ENCODE peak calls at places on chromosomes 12 and 14, in eight cellular contexts. W, J, A, R, K, U, Q and M are unnamed samples.

GRCh38 chr12:91630906-91631305 is 448.3 kb upstream of the DCN start:
- DNase-seq in W (no peak), J (no peak), A (no peak), R (no peak), K (no peak), U (no peak), Q (no peak), M (no peak)

GRCh38 chr12:77294016-77294415 is 228.6 kb upstream of the E2F7 start:
- DNase-seq in W (no peak), J (no peak), A (no peak), R (no peak), K (no peak), U (no peak), Q (no peak), M (no peak)

GRCh38 chr14:21026251-21026987 is 1.6 kb upstream of the NDRG2 start:
- DNase-seq in W (no peak), J (no peak), A (no peak), R (peak; percentile 12), K (no peak), U (peak; percentile 42), Q (peak; percentile 70), M (no peak)

GRCh38 chr12:95004610-95005009 is 1.1 kb upstream of the NDUFA12 start:
- DNase-seq in W (no peak), J (no peak), A (no peak), R (no peak), K (no peak), U (no peak), Q (no peak), M (peak; percentile 69)

GRCh38 chr12:64946132-64946829 is 121.8 kb downstream of the TBC1D30 start:
- DNase-seq in W (peak; percentile 31), J (no peak), A (no peak), R (no peak), K (no peak), U (no peak), Q (peak; percentile 34), M (no peak)

GRCh38 chr12:2382391-2383155 is 329.8 kb downstream of the CACNA1C start:
- DNase-seq in W (no peak), J (no peak), A (no peak), R (no peak), K (no peak), U (no peak), Q (no peak), M (no peak)

GRCh38 chr12:120536064-120536791 is 2.1 kb downstream of the RNF10 start:
- DNase-seq in W (peak; percentile 34), J (no peak), A (peak; percentile 37), R (no peak), K (no peak), U (no peak), Q (no peak), M (peak; percentile 15)

GRCh38 chr12:110917467-110917866 is 2.9 kb downstream of the MYL2 start:
- DNase-seq in W (no peak), J (no peak), A (no peak), R (no peak), K (no peak), U (no peak), Q (no peak), M (no peak)

GRCh38 chr14:74619672-74620131 is 7.7 kb upstream of the LTBP2 start:
- DNase-seq in W (peak; percentile 53), J (no peak), A (peak; percentile 59), R (peak; percentile 36), K (no peak), U (no peak), Q (peak; percentile 88), M (no peak)

GRCh38 chr14:32574269-32574668 is 245.2 kb downstream of the AKAP6 start:
- DNase-seq in W (no peak), J (no peak), A (no peak), R (no peak), K (no peak), U (no peak), Q (no peak), M (no peak)

GRCh38 chr14:32576088-32576795 is 247.1 kb downstream of the AKAP6 start:
- DNase-seq in W (peak; percentile 39), J (no peak), A (peak; percentile 41), R (peak; percentile 49), K (no peak), U (peak; percentile 68), Q (peak; percentile 33), M (peak; percentile 17)

GRCh38 chr14:32571551-32571950 is 242.5 kb downstream of the AKAP6 start:
- DNase-seq in W (no peak), J (no peak), A (no peak), R (no peak), K (no peak), U (no peak), Q (no peak), M (no peak)

GRCh38 chr14:32572867-32573149 is 243.7 kb downstream of the AKAP6 start:
- DNase-seq in W (no peak), J (no peak), A (no peak), R (no peak), K (no peak), U (no peak), Q (no peak), M (no peak)

GRCh38 chr14:32571995-32572866 is 243.1 kb downstream of the AKAP6 start:
- DNase-seq in W (no peak), J (no peak), A (peak; percentile 46), R (no peak), K (no peak), U (no peak), Q (no peak), M (no peak)
- TF ChIP-seq POLR2AphosphoS5 in W (no peak), J (no peak), A (no peak), R (no peak), K (no peak), U (no peak), Q (no peak), M (no peak)

DNA sequence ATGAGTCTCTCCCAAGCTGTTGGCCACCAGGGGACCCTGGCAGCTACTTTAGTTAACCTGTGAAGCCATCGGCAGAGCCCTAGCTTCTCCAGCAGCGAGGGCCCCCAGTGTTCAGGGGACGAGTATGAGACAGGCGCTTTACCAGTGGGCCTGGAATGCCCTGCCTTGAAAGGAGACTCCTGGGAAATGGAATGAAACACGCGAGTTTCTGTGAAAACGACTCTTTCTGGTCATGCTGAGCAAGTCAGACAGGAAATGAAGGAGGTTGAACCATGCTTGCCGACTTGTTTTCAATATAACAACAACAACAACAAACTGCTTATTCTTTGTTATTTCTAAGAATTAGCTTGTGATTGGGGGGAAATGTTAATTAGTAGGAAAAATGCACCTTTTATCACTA is 42.9 kb downstream of the SFSWAP start:
- DNase-seq in W (no peak), J (no peak), A (no peak), R (no peak), K (no peak), U (no peak), Q (no peak), M (no peak)
- H3K27ac ChIP-seq in W (no peak overlapping the region), J (no peak overlapping the region), A (no peak overlapping the region), R (no peak overlapping the region), K (peak overlapping the region; percentile 23), U (peak overlapping the region; percentile 72), Q (no peak overlapping the region), M (no peak overlapping the region)

GRCh38 chr14:77498120-77498979 is at the start of gene ISM2:
- DNase-seq in W (peak; percentile 42), J (peak; percentile 85), A (peak; percentile 28), R (peak; percentile 80), K (peak; percentile 72), U (peak; percentile 78), Q (no peak), M (peak; percentile 3)

GRCh38 chr14:77495354-77495753 is 3.3 kb downstream of the ISM2 start:
- DNase-seq in W (no peak), J (no peak), A (no peak), R (no peak), K (no peak), U (no peak), Q (no peak), M (no peak)

GRCh38 chr14:77503138-77503537 is 4.5 kb upstream of the ISM2 start:
- DNase-seq in W (no peak), J (no peak), A (no peak), R (no peak), K (no peak), U (no peak), Q (no peak), M (no peak)

GRCh38 chr14:77502109-77502782 is 3.6 kb upstream of the ISM2 start:
- DNase-seq in W (no peak), J (no peak), A (no peak), R (no peak), K (no peak), U (no peak), Q (no peak), M (no peak)

DNA sequence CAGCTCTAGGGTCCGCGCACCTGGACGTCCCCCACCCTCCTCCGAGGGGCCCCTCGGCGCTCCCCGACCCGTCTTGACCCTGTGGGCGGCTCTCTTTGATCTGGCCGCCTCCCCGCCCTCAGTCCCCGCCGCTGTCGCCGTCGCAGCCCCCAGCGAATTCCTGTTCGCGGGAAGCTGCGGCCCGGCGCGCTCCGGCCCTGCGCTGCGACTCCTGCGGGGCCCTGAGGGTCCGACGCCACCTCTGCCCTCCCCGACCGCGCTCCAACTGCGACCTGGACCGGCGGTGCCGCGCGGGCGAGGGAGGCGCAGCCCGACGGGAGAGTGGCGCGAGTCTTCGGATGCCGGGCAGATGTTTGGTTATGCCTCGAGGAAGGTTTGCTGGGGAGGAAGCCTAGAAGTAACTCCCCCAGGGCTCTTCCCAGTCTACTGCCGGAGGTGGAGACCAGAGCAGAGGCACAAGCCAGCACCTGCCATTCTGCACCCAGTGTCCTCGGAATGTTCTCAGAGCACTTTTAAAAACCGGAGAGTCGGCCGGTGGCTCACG is 440 bp upstream of the ISM2 start:
- DNase-seq in W (peak; percentile 22), J (no peak), A (no peak), R (no peak), K (peak; percentile 66), U (peak; percentile 62), Q (no peak), M (no peak)
- TF ChIP-seq POLR2AphosphoS5 in W (no peak), J (no peak), A (no peak), R (no peak), K (no peak), U (no peak), Q (no peak), M (no peak)

GRCh38 chr12:106082216-106083175 is 56.3 kb downstream of the NUAK1 start:
- DNase-seq in W (no peak), J (no peak), A (no peak), R (no peak), K (no peak), U (no peak), Q (no peak), M (no peak)

GRCh38 chr12:106079148-106079738 is 59.5 kb downstream of the NUAK1 start:
- DNase-seq in W (no peak), J (no peak), A (no peak), R (no peak), K (no peak), U (no peak), Q (no peak), M (no peak)

GRCh38 chr12:106080111-106080732 is 58.5 kb downstream of the NUAK1 start:
- DNase-seq in W (no peak), J (no peak), A (no peak), R (no peak), K (no peak), U (no peak), Q (peak; percentile 55), M (no peak)

GRCh38 chr12:106080786-106081185 is 58.0 kb downstream of the NUAK1 start:
- DNase-seq in W (no peak), J (no peak), A (no peak), R (no peak), K (no peak), U (no peak), Q (no peak), M (no peak)

DNA sequence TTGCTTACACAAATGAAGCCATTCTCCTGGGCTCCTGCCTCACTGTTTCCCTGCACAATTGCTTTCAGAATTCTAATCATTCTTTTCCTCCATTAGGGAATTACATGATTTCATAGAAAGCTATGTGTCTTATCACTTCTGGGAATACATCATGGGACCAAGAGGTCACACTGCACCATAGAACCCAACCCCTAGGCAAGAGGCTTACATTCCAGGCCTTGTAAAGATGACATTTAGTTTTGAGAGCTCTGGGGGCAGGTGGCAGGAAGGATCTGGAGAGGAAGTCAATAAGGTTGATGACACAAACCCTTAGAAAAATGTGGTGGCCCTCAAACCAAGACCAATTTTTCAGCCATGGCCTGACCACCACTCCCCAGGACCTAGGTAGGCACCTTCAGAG is 57.1 kb downstream of the NUAK1 start:
- DNase-seq in W (no peak), J (no peak), A (no peak), R (no peak), K (no peak), U (no peak), Q (no peak), M (no peak)
- H3K27ac ChIP-seq in W (no peak overlapping the region), J (no peak overlapping the region), A (no peak overlapping the region), R (no peak overlapping the region), K (no peak overlapping the region), U (no peak overlapping the region), Q (no peak overlapping the region), M (no peak overlapping the region)